ENCODE peak calls at places on chromosomes 4 and X, in four cellular contexts. M is K562, P is HepG2, X is A549. U is an unnamed sample.

GRCh38 chr4:2958446-2958845 is 4.8 kb downstream of the NOP14 start:
- DNase-seq in P (no peak), X (no peak), M (no peak), U (peak)

GRCh38 chr4:61541474-61541873 is 341.3 kb downstream of the ADGRL3 start:
- DNase-seq in P (peak), X (no peak), M (no peak), U (no peak)

GRCh38 chrX:19410259-19410658 is 66.5 kb downstream of the PDHA1 start:
- DNase-seq in P (no peak), M (no peak), X (peak), U (no peak)

GRCh38 chrX:78314561-78314960 is 12.8 kb downstream of the CYSLTR1 start:
- DNase-seq in M (no peak), P (no peak), X (no peak), U (no peak)

GRCh38 chr4:24966076-24966475 is 53.2 kb upstream of the CCDC149 start:
- DNase-seq in M (no peak), P (no peak), X (no peak), U (no peak)

GRCh38 chr4:173073939-173074500 is 94.6 kb upstream of the GALNT7 start:
- DNase-seq in X (no peak), P (no peak), M (no peak), U (no peak)

GRCh38 chr4:98663226-98664006 is 5.0 kb upstream of the TSPAN5 start:
- DNase-seq in X (no peak), P (no peak), M (no peak), U (no peak)

GRCh38 chr4:158856852-158857251 is 88.0 kb downstream of the FNIP2 start:
- DNase-seq in M (no peak), P (peak), X (peak), U (peak)

GRCh38 chrX:65587616-65588526 is 53.3 kb upstream of the LAS1L start:
- DNase-seq in M (peak), P (no peak), X (peak), U (peak)

GRCh38 chr4:55347610-55348228 is 1.7 kb downstream of the SRD5A3 start:
- DNase-seq in P (no peak), M (no peak), X (no peak), U (no peak)

GRCh38 chr4:101981756-101982155 is 191.2 kb downstream of the BANK1 start:
- DNase-seq in M (no peak), X (no peak), P (no peak), U (no peak)

GRCh38 chr4:7328913-7329638 is 105.7 kb downstream of the PSAPL1 start:
- DNase-seq in M (no peak), P (no peak), X (peak), U (peak)

GRCh38 chrX:134026732-134027311 is 41.4 kb upstream of the GPC3 start:
- DNase-seq in P (peak), M (peak), X (peak), U (peak)

GRCh38 chr4:74886490-74886889 is 46.4 kb upstream of the PARM1 start:
- DNase-seq in X (peak), P (no peak), M (no peak), U (peak)

GRCh38 chr4:44961001-44961755 is 234.8 kb upstream of the GNPDA2 start:
- DNase-seq in P (no peak), X (no peak), M (no peak), U (no peak)

GRCh38 chr4:133550436-133550835 is 401.3 kb downstream of the PCDH10 start:
- DNase-seq in P (no peak), X (no peak), M (no peak), U (no peak)

GRCh38 chr4:121073672-121074386 is 1.5 kb upstream of the NDNF start:
- DNase-seq in X (no peak), M (no peak), P (no peak), U (no peak)

GRCh38 chrX:40808203-40808602 is 72.9 kb upstream of the MED14 start:
- DNase-seq in X (no peak), M (no peak), P (no peak), U (no peak)

GRCh38 chr4:109915385-109916002 is 2.8 kb downstream of the EGF start:
- DNase-seq in M (no peak), P (no peak), X (no peak), U (no peak)

GRCh38 chr4:89119836-89120235 is 8.5 kb downstream of the TIGD2 start:
- DNase-seq in P (no peak), M (no peak), X (no peak), U (peak)

GRCh38 chr4:2155246-2155645 is 86.7 kb downstream of the HAUS3 start:
- DNase-seq in M (no peak), X (no peak), P (no peak), U (no peak)

DNA sequence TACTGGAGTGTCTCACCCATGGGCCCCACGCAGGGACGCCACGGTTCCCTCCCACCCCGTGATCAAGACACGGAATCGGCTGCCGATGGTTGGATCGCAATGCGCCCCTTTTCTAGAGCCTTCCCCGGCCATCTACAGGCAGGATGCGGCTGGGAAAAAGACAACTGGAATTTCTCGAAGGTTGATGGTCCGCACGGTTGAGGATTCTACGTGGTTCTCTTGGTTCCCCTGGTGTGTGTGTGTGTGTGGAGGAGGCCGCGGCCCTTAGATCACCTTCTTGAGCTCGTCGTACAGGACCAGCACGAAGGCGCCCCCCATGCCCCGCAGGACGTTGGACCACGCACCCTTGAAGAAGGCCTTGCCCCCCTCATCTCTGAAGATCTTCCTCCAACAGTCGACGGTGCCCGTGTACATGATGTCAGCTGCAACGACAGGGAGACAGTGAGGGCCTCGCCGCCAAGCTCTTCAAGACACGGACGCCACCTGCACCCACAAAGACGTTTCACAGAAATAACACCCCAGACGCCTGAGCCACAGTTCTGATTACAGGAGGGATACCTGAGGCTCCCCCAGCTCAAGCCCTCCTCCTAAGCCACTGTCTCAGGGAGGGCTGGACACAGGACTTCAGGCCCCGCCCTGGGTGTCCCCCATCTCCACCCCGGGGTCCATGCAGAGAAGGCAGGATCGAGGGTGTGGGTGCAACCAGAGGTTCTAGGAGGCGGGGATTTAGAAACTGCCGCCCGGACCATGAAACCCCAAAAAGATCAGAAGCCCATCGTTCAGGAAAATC is 5.4 kb downstream of the SLC25A6 start:
- DNase-seq in P (no peak), X (no peak), M (no peak), U (no peak)
- TF ChIP-seq MAZ in P (no peak), X (no peak), M (no peak), U (no peak)

GRCh38 chrX:10074241-10074941 is 82.4 kb upstream of the CLCN4 start:
- DNase-seq in X (no peak), M (no peak), P (no peak), U (no peak)
- TF ChIP-seq MAZ in X (no peak), M (no peak), P (no peak), U (no peak)

GRCh38 chr4:150381671-150382427 is 200.1 kb upstream of the MAB21L2 start:
- DNase-seq in P (no peak), M (no peak), X (no peak), U (peak)
- TF ChIP-seq MAZ in P (no peak), M (no peak), X (no peak), U (no peak)

GRCh38 chr4:177108708-177109107 is 201.0 kb upstream of the NEIL3 start:
- DNase-seq in X (peak), M (no peak), P (no peak), U (peak)
- TF ChIP-seq MAZ in X (no peak), M (no peak), P (no peak), U (no peak)

GRCh38 chr4:142098380-142098779 is 462.0 kb downstream of the IL15 start:
- DNase-seq in M (no peak), P (no peak), X (no peak), U (no peak)

GRCh38 chr4:142098900-142099299 is 462.5 kb downstream of the IL15 start:
- DNase-seq in M (no peak), P (no peak), X (no peak), U (no peak)

GRCh38 chr4:142097015-142097414 is 460.6 kb downstream of the IL15 start:
- DNase-seq in M (no peak), P (no peak), X (no peak), U (no peak)

GRCh38 chr4:142092941-142093340 is 456.6 kb downstream of the IL15 start:
- DNase-seq in X (no peak), M (no peak), P (no peak), U (peak)

GRCh38 chr4:142095886-142096605 is 459.7 kb downstream of the IL15 start:
- DNase-seq in X (peak), M (no peak), P (no peak), U (peak)
- TF ChIP-seq MAZ in X (no peak), M (no peak), P (no peak), U (no peak)

DNA sequence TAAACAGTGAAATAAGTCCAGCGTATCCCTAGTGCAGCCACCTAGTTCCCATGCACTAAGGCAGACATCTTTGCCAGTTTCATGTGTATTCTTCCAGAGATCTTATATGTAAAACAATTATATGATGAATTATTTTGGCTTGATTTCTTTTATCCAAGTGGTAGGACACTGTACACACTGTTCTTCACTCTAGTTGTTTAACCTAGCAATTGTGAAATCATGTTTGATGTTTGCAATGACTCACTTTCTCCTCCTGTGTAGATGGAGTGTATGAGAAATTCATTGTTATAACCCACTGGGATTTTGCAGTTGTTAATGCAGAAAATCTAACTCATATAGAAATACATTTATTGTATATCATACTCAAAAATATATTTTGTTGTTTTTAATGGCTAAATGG is 17.5 kb upstream of the TBC1D1 start:
- DNase-seq in M (no peak), P (peak), X (peak), U (peak)
- TF ChIP-seq MAZ in M (no peak), P (no peak), X (no peak), U (no peak)

GRCh38 chr4:125013891-125014290 is 300.9 kb upstream of the FAT4 start:
- DNase-seq in M (no peak), X (peak), P (no peak), U (peak)
- TF ChIP-seq MAZ in M (no peak), X (no peak), P (no peak), U (no peak)

DNA sequence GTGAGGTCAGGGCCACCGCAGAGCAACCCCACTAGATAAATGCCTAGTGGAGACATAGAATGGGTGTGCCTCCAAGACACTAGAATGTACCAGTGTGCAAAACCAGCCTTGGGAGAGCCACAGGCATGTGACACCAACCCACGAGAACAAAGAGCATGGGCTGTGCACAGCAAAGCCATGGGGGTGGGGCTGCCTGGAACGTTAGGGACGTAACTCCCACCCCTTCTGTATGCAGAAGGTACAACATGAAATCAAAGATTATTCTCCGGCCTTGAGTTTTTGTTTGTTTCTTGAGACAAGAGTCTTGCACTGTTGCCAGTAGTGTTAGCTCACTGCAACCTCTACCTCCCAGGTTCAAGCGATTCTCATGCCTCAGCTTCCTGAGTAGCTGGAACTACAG is 99.5 kb downstream of the MID1IP1 start:
- DNase-seq in P (no peak), X (no peak), M (no peak), U (no peak)
- TF ChIP-seq MAZ in P (no peak), X (no peak), M (no peak), U (no peak)

GRCh38 chr4:8586246-8586645 is 6.1 kb downstream of the GPR78 start:
- DNase-seq in M (no peak), P (no peak), X (no peak), U (no peak)
- TF ChIP-seq MAZ in M (no peak), P (no peak), X (no peak), U (no peak)

GRCh38 chr4:84966382-84967291 is at the start of gene WDFY3:
- DNase-seq in X (peak), P (peak), M (peak), U (peak)

GRCh38 chr4:84968936-84969335 is 2.4 kb upstream of the WDFY3 start:
- DNase-seq in X (no peak), P (no peak), M (no peak), U (no peak)

GRCh38 chr4:84965558-84966381 is 720 bp downstream of the WDFY3 start:
- DNase-seq in P (peak), X (peak), M (peak), U (peak)

GRCh38 chr4:84967292-84967651 is 782 bp upstream of the WDFY3 start:
- DNase-seq in P (no peak), X (no peak), M (no peak), U (peak)

DNA sequence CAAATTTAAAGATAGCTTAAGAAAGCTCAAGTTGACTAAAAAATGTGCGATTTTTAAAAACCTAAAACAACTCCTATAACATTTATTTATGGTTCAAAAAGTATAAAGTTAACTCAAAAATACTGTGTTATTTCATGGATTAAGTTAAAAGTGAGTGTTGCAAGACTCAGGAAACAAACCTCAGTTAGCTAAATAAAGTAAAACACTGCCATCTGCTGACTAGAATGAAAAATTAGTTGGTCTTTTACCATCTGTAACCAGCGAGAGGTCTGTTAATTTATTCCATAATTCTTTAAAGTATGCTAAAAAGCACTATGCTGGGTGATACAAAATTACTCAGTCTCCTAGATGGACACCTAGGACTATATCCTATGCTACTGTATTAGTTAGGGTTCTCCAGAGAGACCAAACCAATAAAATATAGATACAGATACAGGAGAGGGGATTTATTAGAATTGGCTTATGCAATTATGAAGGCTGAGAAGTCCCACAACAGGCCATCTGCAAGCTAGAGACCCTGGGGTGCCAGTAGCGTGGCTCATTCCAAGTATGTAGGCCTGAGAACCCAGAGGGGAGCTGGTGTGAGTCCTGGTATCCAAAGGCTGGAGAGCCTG is 4.9 kb upstream of the WDFY3 start:
- DNase-seq in X (peak), P (peak), M (peak), U (peak)
- TF ChIP-seq MAZ in X (no peak), P (no peak), M (no peak), U (no peak)

U was measured in IMR-90.